ENCODE peak calls at places on chromosomes 12 and 14, in seven cellular contexts. L is WERI-Rb-1, W is keratinocyte, A is left ventricle myocardium inferior, T is testis, I is IMR-90, Z is PC-3. Y is an unnamed sample. For H3K36me3 and H3K27me3, the result is how much of the 10 kb centered on the place peaks cover.

GRCh38 chr14:99740411-99740810 is 52.8 kb upstream of the EML1 start:
- DNase-seq in T (no peak), L (no peak), Z (no peak), I (no peak), A (peak), W (no peak), Y (no peak)

GRCh38 chr12:18422849-18423248 is 161.5 kb downstream of the PIK3C2G start:
- DNase-seq in I (peak), W (no peak), A (no peak), T (no peak), Z (no peak), L (no peak), Y (no peak)

GRCh38 chr12:3454780-3455179 is 36.2 kb upstream of the PRMT8 start:
- DNase-seq in L (no peak), A (no peak), I (no peak), T (no peak), Z (no peak), W (no peak), Y (no peak)

GRCh38 chr12:53123578-53124351 is 20.5 kb downstream of the SOAT2 start:
- DNase-seq in I (peak), L (no peak), Z (peak), W (no peak), T (no peak), A (no peak), Y (peak)

GRCh38 chr12:19546027-19546426 is 106.7 kb downstream of the AEBP2 start:
- DNase-seq in A (no peak), I (no peak), T (no peak), W (no peak), L (no peak), Z (no peak), Y (no peak)

GRCh38 chr14:87013583-87013982 is 979.4 kb downstream of the GALC start:
- DNase-seq in W (no peak), Z (peak), I (peak), T (no peak), A (no peak), L (no peak), Y (peak)

GRCh38 chr12:98999569-98999968 is 354.5 kb downstream of the APAF1 start:
- DNase-seq in Z (no peak), T (no peak), W (no peak), A (no peak), L (no peak), I (no peak), Y (no peak)

GRCh38 chr12:11773889-11774677 is 124.6 kb downstream of the ETV6 start:
- DNase-seq in W (no peak), A (no peak), Z (no peak), I (no peak), L (no peak), T (no peak), Y (no peak)

GRCh38 chr12:44331269-44331668 is 495.4 kb downstream of the TMEM117 start:
- DNase-seq in W (no peak), A (no peak), Z (no peak), I (no peak), T (no peak), L (no peak), Y (no peak)

GRCh38 chr12:124507188-124508109 is 60.0 kb downstream of the NCOR2 start:
- DNase-seq in A (peak), L (no peak), I (peak), W (no peak), T (peak), Z (no peak), Y (no peak)

GRCh38 chr14:54462048-54462447 is 20.9 kb upstream of the CNIH1 start:
- DNase-seq in Z (peak), I (no peak), W (no peak), T (no peak), L (no peak), A (no peak), Y (no peak)

GRCh38 chr12:97300921-97301320 is 161.7 kb upstream of the RMST start:
- DNase-seq in I (no peak), W (no peak), L (peak), A (no peak), T (no peak), Z (no peak), Y (no peak)

GRCh38 chr14:88297306-88297705 is 25.8 kb downstream of the KCNK10 start:
- DNase-seq in L (no peak), Z (no peak), W (no peak), I (no peak), T (no peak), A (no peak), Y (no peak)
- TF ChIP-seq CTCF in L (no peak), Z (no peak), W (no peak), I (no peak), T (no peak), A (no peak), Y (no peak)

GRCh38 chr12:23423097-23423687 is 526.3 kb downstream of the SOX5 start:
- DNase-seq in I (no peak), L (no peak), T (no peak), Z (no peak), W (no peak), A (no peak), Y (no peak)
- H3K36me3 ChIP-seq in I (under half), L (under half), T (under half), Z (under half), W (under half), A (under half), Y (under half)

DNA sequence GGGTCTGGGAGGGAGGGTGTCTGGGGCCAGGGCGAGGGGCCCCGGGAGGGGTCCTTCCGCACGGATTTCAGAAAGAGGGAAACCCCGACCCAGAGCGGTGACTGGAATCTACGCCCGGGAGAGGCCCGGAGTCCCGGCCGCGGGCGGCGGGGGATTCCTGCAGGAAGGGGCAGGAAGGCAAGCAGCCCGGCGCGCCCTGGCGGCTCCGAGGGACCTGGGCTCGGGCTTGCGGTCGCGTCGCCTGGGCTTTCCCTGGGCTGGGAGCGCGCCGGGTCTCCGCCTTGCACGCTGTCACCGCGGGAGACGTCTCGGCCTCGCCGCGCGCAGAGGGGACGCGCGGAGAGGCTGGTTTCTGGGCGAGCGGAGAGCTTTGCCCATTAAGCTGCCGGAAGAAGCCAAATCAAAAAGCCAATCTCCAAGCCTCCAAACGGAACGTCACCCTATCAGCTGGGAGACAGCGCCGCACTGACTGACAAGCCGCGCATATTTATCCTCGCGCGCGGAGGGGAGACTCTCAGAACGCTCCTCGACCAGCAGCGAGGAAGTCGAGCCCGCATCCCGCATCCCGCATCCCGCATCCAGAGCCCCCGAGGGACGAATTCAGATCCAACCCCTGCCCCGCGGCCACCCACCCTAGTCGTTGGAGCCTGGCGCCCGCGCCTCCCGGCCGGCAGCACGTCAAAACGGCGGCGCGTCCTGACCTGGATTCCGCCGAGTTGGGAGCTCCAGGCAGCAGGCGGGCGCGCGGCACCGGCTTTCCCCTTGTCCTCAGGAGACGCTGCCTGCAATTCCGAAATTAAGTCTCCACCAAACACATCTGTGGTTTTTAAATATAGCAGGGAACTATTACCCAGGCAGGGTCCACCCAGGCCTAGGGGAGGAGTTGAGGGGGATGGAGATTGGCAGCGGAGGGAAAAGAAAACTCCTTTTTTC is at the start of gene SLC8A3:
- DNase-seq in W (no peak), Z (no peak), A (no peak), L (peak), I (peak), T (peak), Y (peak)
- H3K27me3 ChIP-seq in W (under half), Z (half or more), A (half or more), L (half or more), I (under half), T (under half), Y (under half)

DNA sequence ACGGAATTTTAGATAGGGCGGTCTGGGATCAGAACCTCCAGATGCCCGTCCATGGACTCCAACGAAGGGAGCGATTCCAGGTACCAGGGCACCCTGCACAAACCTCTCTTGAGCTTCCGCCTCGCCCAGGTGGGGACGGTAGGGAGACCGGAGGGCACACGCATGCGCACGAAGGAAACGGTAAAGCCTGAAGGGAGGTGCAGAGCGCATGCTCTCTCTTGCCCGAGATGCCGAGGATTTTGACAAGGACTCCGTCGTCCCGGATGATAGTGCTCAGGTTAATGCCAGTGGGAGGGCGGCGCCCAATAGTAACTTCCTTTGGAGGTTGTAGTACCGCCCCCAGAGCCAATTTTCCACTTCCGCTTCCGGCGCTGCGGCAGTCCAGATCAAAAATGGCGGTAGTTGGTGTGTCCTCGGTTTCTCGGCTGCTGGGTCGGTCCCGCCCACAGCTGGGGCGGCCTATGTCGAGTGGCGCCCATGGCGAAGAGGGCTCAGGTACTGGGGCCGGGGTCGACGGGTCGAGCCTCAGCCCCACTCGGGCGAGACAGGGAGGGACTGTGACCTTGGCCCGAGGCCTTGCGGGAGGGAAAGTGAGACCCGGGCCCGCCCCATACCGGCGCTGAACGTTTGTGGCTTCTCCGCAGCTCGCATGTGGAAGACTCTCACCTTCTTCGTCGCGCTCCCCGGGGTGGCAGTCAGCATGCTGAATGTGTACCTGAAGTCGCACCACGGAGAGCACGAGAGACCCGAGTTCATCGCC is at the start of gene COX6A1:
- DNase-seq in A (peak), I (peak), L (peak), Z (peak), W (peak), T (peak), Y (peak)
- TF ChIP-seq CTCF in A (no peak), I (no peak), L (peak), Z (no peak), W (no peak), T (no peak), Y (peak)

DNA sequence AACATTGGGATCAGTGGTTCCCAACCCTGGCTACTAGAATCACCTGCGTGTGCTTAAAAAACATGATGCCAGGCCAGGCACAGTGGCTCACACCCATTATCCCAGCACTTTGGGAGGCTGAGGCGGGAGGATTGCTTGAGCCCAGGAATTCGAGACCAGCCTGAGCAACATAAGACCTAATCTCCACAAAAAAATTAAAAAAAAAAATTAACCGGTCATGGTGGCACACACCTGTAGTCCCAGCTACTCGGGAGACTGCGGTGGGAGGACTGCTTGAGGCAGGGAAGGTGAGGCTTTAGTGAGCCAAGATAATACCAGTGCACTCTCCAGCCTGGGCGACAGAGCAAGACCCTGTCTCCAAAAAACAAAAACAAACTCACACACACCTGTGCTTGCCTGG is 2.0 kb downstream of the KCTD10 start:
- DNase-seq in W (no peak), Z (no peak), A (no peak), T (no peak), L (no peak), I (no peak), Y (no peak)
- H3K36me3 ChIP-seq in W (under half), Z (under half), A (under half), T (under half), L (under half), I (under half), Y (under half)

DNA sequence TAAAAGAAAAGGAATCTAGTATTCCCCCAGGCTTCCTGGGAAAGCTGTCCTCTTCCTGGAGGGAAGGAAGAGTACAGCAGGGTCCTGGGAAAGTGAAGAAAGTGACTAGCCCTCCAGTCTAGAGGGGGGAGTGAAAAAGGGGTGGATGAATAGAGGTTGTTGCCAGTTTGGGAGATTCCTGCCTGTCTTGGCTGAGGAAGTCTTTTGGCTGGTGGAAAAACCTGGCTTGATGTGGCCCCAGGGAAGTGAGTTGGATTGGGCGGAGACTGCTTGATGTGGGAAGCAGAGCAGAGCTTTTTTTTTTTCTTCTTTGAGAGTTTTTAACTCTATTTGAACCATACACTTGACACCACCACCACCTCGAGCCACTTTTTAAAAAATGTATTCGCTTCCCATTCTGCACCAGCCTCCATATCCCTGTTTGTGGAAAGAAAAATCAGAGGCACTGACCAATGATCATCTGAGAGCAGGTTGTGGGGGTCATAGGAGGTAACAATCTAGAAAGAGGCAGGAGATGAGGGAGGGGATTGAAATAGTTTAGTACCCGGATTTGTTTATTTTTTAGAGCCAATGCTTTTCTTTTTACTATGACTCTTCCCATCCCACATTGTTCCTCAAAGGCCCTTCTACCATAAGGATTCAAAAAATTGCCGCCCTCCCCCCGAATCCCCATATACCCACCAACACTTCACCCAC is 718 bp upstream of the DTX3 start:
- DNase-seq in I (peak), Z (peak), A (peak), W (peak), T (peak), L (no peak), Y (peak)
- H3K27me3 ChIP-seq in I (under half), Z (under half), A (under half), W (under half), T (under half), L (under half), Y (under half)

GRCh38 chr12:54159140-54159539 is 29.6 kb downstream of the SMUG1 start:
- DNase-seq in W (no peak), Z (no peak), L (peak), A (no peak), I (no peak), T (peak), Y (no peak)
- TF ChIP-seq CTCF in W (peak), Z (no peak), L (peak), A (no peak), I (no peak), T (no peak), Y (no peak)

Y was measured in brain microvascular endothelial cell.